ENCODE peak calls at places on chromosome 9, in five cellular contexts. D is prostate gland, S is cardiac muscle cell, B is AG09309, M is tibial artery. X is an unnamed sample.

GRCh38 chr9:132730054-132731033 is 60.1 kb downstream of the GTF3C4 start:
- DNase-seq in D (no peak), S (no peak), B (no peak), M (no peak), X (no peak)

GRCh38 chr9:35828716-35829083 is at the start of gene FAM221B:
- DNase-seq in D (no peak), S (peak; percentile 46), B (no peak), M (no peak), X (no peak)

GRCh38 chr9:17824191-17824926 is 245.5 kb downstream of the SH3GL2 start:
- DNase-seq in D (no peak), S (peak; percentile 34), B (no peak), M (no peak), X (no peak)

GRCh38 chr9:111056554-111056953 is 18.3 kb upstream of the LPAR1 start:
- DNase-seq in D (no peak), S (no peak), B (no peak), M (no peak), X (no peak)

GRCh38 chr9:16413509-16414016 is 456.9 kb downstream of the BNC2 start:
- DNase-seq in D (no peak), S (no peak), B (peak; percentile 94), M (no peak), X (peak; percentile 95)

GRCh38 chr9:70011366-70011765 is 32.3 kb upstream of the MAMDC2 start:
- DNase-seq in D (no peak), S (no peak), B (no peak), M (no peak), X (no peak)

GRCh38 chr9:127467621-127468020 is 16.3 kb downstream of the LRSAM1 start:
- DNase-seq in D (no peak), S (no peak), B (no peak), M (no peak), X (no peak)

GRCh38 chr9:121895836-121896544 is 197.1 kb downstream of the TTLL11 start:
- DNase-seq in D (peak; percentile 48), S (peak; percentile 19), B (no peak), M (no peak), X (no peak)

GRCh38 chr9:23701291-23701690 is 124.7 kb downstream of the ELAVL2 start:
- DNase-seq in D (no peak), S (no peak), B (no peak), M (no peak), X (no peak)

GRCh38 chr9:6827370-6827949 is 69.7 kb downstream of the KDM4C start:
- DNase-seq in D (no peak), S (peak; percentile 71), B (no peak), M (no peak), X (peak; percentile 13)

GRCh38 chr9:91807640-91808246 is 142.3 kb downstream of the ROR2 start:
- DNase-seq in D (no peak), S (peak; percentile 79), B (no peak), M (no peak), X (no peak)

GRCh38 chr9:112546149-112547012 is 59.8 kb downstream of the KIAA1958 start:
- DNase-seq in D (no peak), S (no peak), B (no peak), M (no peak), X (no peak)

GRCh38 chr9:132575005-132575609 is 7.3 kb upstream of the BARHL1 start:
- DNase-seq in D (peak; percentile 60), S (peak; percentile 85), B (peak; percentile 8), M (no peak), X (peak; percentile 18)

GRCh38 chr9:120363697-120364096 is 216.3 kb downstream of the CDK5RAP2 start:
- DNase-seq in D (no peak), S (peak; percentile 64), B (no peak), M (no peak), X (no peak)

GRCh38 chr9:133869674-133870419 is 122.3 kb downstream of the VAV2 start:
- DNase-seq in D (no peak), S (peak; percentile 25), B (no peak), M (no peak), X (no peak)
- TF ChIP-seq CTCF in D (no peak), S (peak; percentile 34), B (no peak), M (no peak), X (no peak)

GRCh38 chr9:93699650-93700049 is 123.3 kb downstream of the PHF2 start:
- DNase-seq in D (no peak), S (no peak), B (no peak), M (no peak), X (no peak)

GRCh38 chr9:93698140-93698908 is 121.9 kb downstream of the PHF2 start:
- DNase-seq in D (no peak), S (no peak), B (no peak), M (no peak), X (no peak)

GRCh38 chr9:93701494-93702218 is 125.3 kb downstream of the PHF2 start:
- DNase-seq in D (no peak), S (no peak), B (no peak), M (no peak), X (no peak)

GRCh38 chr9:93697352-93698139 is 121.2 kb downstream of the PHF2 start:
- DNase-seq in D (no peak), S (no peak), B (no peak), M (no peak), X (no peak)

GRCh38 chr9:93702261-93702660 is 125.9 kb downstream of the PHF2 start:
- DNase-seq in D (no peak), S (no peak), B (no peak), M (no peak), X (no peak)
- TF ChIP-seq CTCF in D (no peak), S (no peak), B (no peak), M (no peak), X (no peak)

DNA sequence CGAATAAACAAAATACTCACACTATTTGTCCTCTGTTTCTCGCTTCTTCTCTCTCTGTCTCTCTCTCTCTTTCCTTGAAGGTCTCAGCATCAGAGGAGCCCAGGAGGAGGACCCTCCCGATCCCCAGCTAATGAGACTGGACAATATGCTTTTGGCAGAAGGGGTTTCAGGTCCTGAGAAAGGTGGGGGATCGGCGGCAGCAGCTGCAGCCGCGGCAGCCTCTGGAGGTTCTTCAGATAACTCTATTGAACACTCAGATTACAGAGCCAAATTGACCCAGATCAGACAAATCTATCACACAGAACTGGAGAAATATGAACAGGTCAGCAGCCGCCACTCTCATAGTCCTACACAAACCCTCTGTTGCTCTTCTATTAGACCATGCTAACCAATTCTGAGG is 168.4 kb downstream of the PBX3 start:
- DNase-seq in D (no peak), S (no peak), B (no peak), M (no peak), X (no peak)
- TF ChIP-seq CTCF in D (no peak), S (no peak), B (no peak), M (no peak), X (no peak)

GRCh38 chr9:113933671-113934070 is 57.6 kb downstream of the ZNF618 start:
- DNase-seq in D (peak; percentile 0), S (no peak), B (no peak), M (no peak), X (no peak)

GRCh38 chr9:113933188-113933587 is 57.1 kb downstream of the ZNF618 start:
- DNase-seq in D (no peak), S (no peak), B (no peak), M (peak; percentile 90), X (no peak)

GRCh38 chr9:113935677-113936380 is 59.7 kb downstream of the ZNF618 start:
- DNase-seq in D (no peak), S (no peak), B (no peak), M (peak; percentile 59), X (no peak)

GRCh38 chr9:113934826-113935676 is 58.9 kb downstream of the ZNF618 start:
- DNase-seq in D (peak; percentile 1), S (no peak), B (no peak), M (peak; percentile 60), X (no peak)

GRCh38 chr9:113934167-113934566 is 58.1 kb downstream of the ZNF618 start:
- DNase-seq in D (peak; percentile 3), S (no peak), B (no peak), M (no peak), X (no peak)
- TF ChIP-seq CTCF in D (no peak), S (no peak), B (no peak), M (no peak), X (no peak)

DNA sequence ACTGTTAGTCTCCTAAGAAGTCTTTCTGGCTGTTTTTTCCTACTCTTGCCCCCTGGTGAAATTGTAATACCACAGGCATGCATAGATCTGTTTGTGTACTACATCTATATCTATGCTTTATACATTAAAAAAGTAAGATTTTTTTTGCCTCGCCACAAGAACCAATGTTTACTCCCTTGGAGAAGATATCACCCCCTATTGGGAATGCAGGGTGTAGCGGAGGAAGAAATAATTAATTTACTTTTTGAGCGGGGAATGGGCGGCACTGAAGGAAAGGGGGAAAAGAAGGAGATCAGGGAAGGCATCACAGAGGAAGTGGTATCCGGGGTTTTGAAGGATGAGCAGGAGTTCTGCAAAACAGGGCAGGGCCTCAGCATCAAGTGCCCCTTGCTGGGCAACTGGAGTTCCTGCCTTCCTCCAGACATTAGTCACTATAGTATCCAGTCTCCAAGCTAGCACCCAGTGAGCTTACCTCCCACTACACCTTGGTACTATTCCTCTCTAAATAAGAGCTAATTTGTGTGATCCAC is 134.9 kb downstream of the GABBR2 start:
- DNase-seq in D (no peak), S (no peak), B (no peak), M (no peak), X (no peak)
- TF ChIP-seq CTCF in D (no peak), S (no peak), B (peak; percentile 10), M (no peak), X (peak; percentile 20)

GRCh38 chr9:107907715-107908114 is 418.1 kb upstream of the KLF4 start:
- DNase-seq in D (no peak), S (no peak), B (no peak), M (no peak), X (no peak)

GRCh38 chr9:107906074-107906473 is 416.5 kb upstream of the KLF4 start:
- DNase-seq in D (no peak), S (no peak), B (no peak), M (no peak), X (no peak)

GRCh38 chr9:107905313-107906027 is 415.9 kb upstream of the KLF4 start:
- DNase-seq in D (no peak), S (no peak), B (no peak), M (no peak), X (no peak)

GRCh38 chr9:107907261-107907660 is 417.7 kb upstream of the KLF4 start:
- DNase-seq in D (no peak), S (no peak), B (no peak), M (no peak), X (no peak)
- TF ChIP-seq CTCF in D (no peak), S (no peak), B (no peak), M (no peak), X (no peak)

GRCh38 chr9:31839273-31839672 is 545.2 kb upstream of the ACO1 start:
- DNase-seq in D (no peak), S (no peak), B (no peak), M (no peak), X (no peak)
- TF ChIP-seq CTCF in D (no peak), S (no peak), B (no peak), M (no peak), X (no peak)

GRCh38 chr9:87792831-87793288 is 66.9 kb downstream of the CTSL start:
- DNase-seq in D (no peak), S (no peak), B (peak; percentile 76), M (peak; percentile 89), X (peak; percentile 18)
- TF ChIP-seq CTCF in D (no peak), S (peak; percentile 38), B (peak; percentile 53), M (no peak), X (peak; percentile 33)

X was measured in AG04450.